ENCODE peak calls at places on chromosomes 12 and 14, in four cellular contexts. M is 8988T, P is HT1080, H is NCI-H187. J is an unnamed sample.

GRCh38 chr12:175250-175649 is 38.7 kb downstream of the SLC6A12 start:
- DNase-seq in M (no peak), P (no peak), H (no peak), J (no peak)

GRCh38 chr14:100589071-100589759 is 2.0 kb upstream of the BEGAIN start:
- DNase-seq in M (no peak), P (no peak), H (no peak), J (no peak)

GRCh38 chr12:43309845-43310405 is 242.1 kb downstream of the ADAMTS20 start:
- DNase-seq in M (no peak), P (peak), H (no peak), J (peak)

GRCh38 chr12:91105807-91106206 is 5.5 kb downstream of the LUM start:
- DNase-seq in M (no peak), P (no peak), H (no peak), J (no peak)

GRCh38 chr14:60723218-60724079 is 702 bp downstream of the SIX4 start:
- DNase-seq in M (peak), P (peak), H (peak), J (peak)

GRCh38 chr14:103014466-103015319 is 42.7 kb downstream of the CDC42BPB start:
- DNase-seq in M (no peak), P (peak), H (peak), J (peak)

GRCh38 chr14:93150227-93151206 is 34.2 kb downstream of the MOAP1 start:
- DNase-seq in M (no peak), P (no peak), H (no peak), J (no peak)

GRCh38 chr12:108616941-108617858 is 16.5 kb downstream of the SELPLG start:
- DNase-seq in M (no peak), P (peak), H (no peak), J (no peak)

GRCh38 chr14:105486974-105487448 is 325 bp downstream of the CRIP1 start:
- DNase-seq in M (no peak), P (no peak), H (no peak), J (no peak)

GRCh38 chr12:45568808-45569207 is 160.7 kb upstream of the ARID2 start:
- DNase-seq in M (no peak), P (no peak), H (no peak), J (no peak)

GRCh38 chr12:254039-254438 is 8.6 kb downstream of the SLC6A13 start:
- DNase-seq in M (no peak), P (no peak), H (no peak), J (no peak)

GRCh38 chr14:96626916-96627315 is 124.7 kb downstream of the PAPOLA start:
- DNase-seq in M (no peak), P (no peak), H (no peak), J (no peak)

GRCh38 chr14:38199076-38199475 is 8.6 kb upstream of the SSTR1 start:
- DNase-seq in M (no peak), P (no peak), H (no peak), J (no peak)

GRCh38 chr14:50972734-50973133 is 28.5 kb upstream of the PYGL start:
- DNase-seq in M (no peak), P (no peak), H (no peak), J (no peak)

GRCh38 chr12:33759279-33759678 is 263.0 kb upstream of the ALG10 start:
- DNase-seq in M (no peak), P (no peak), H (no peak), J (no peak)

GRCh38 chr12:46546634-46547273 is 174.2 kb upstream of the SLC38A2 start:
- DNase-seq in M (no peak), P (no peak), H (no peak), J (peak)

GRCh38 chr14:33835677-33836076 is 115.2 kb downstream of the EGLN3 start:
- DNase-seq in M (no peak), P (no peak), H (no peak), J (no peak)

GRCh38 chr12:124551268-124552144 is 15.9 kb downstream of the NCOR2 start:
- DNase-seq in M (no peak), P (no peak), H (peak), J (no peak)

GRCh38 chr12:2341871-2342270 is 289.1 kb downstream of the CACNA1C start:
- DNase-seq in M (no peak), P (peak), H (no peak), J (peak)

GRCh38 chr12:127550271-127550670 is 716.7 kb upstream of the TMEM132C start:
- DNase-seq in M (no peak), P (peak), H (no peak), J (peak)

GRCh38 chr14:90675399-90675798 is 140.8 kb downstream of the TTC7B start:
- DNase-seq in M (no peak), P (peak), H (no peak), J (peak)

GRCh38 chr12:22318122-22318737 is 16.3 kb downstream of the ST8SIA1 start:
- DNase-seq in M (no peak), P (peak), H (no peak), J (peak)

GRCh38 chr14:70641548-70642312 is at the start of gene TTC9:
- DNase-seq in M (peak), P (no peak), H (no peak), J (peak)

GRCh38 chr12:47753021-47754001 is 5.4 kb downstream of the RAPGEF3 start:
- DNase-seq in M (no peak), P (peak), H (no peak), J (peak)

GRCh38 chr14:69328317-69328716 is 68.4 kb downstream of the GALNT16 start:
- DNase-seq in M (no peak), P (no peak), H (no peak), J (no peak)

GRCh38 chr12:103475073-103475472 is 20.7 kb downstream of the C12orf42 start:
- DNase-seq in M (no peak), P (no peak), H (no peak), J (no peak)

J was measured in cardiac fibroblast.